ENCODE peak calls at places on chromosomes 3 and 15, in seven cellular contexts. K, O, N, Q, Z, T and E are unnamed samples.

GRCh38 chr3:107208100-107208499 is 169.1 kb upstream of the CCDC54 start:
- DNase-seq in O (peak; percentile 95), T (no peak), Z (peak; percentile 69), N (peak; percentile 96), Q (peak; percentile 99), K (peak; percentile 95), E (peak; percentile 95)

GRCh38 chr3:187066228-187066995 is 72.9 kb downstream of the RPL39L start:
- DNase-seq in O (no peak), Z (no peak), Q (peak; percentile 31), T (no peak), N (no peak), K (no peak), E (peak; percentile 19)

GRCh38 chr3:185714085-185714484 is 110.8 kb downstream of the IGF2BP2 start:
- DNase-seq in Q (no peak), N (no peak), K (no peak), T (no peak), Z (no peak), O (no peak), E (no peak)

GRCh38 chr3:4770561-4770960 is 208.7 kb upstream of the BHLHE40 start:
- DNase-seq in N (no peak), T (no peak), Z (no peak), Q (no peak), K (no peak), O (no peak), E (no peak)

GRCh38 chr15:67085237-67085817 is 19.9 kb downstream of the SMAD3 start:
- DNase-seq in Q (no peak), Z (no peak), T (no peak), K (no peak), O (no peak), N (no peak), E (no peak)

GRCh38 chr15:71747128-71748083 is 62.9 kb upstream of the NR2E3 start:
- DNase-seq in O (peak; percentile 78), K (peak; percentile 52), Q (peak; percentile 68), Z (no peak), T (no peak), N (peak; percentile 72), E (peak; percentile 93)

GRCh38 chr3:188090626-188091309 is 63.2 kb upstream of the LPP start:
- DNase-seq in Z (no peak), O (no peak), T (no peak), K (no peak), N (no peak), Q (no peak), E (no peak)

GRCh38 chr3:142459929-142460328 is 12.1 kb upstream of the XRN1 start:
- DNase-seq in Z (no peak), O (no peak), Q (peak; percentile 26), K (no peak), N (no peak), T (no peak), E (no peak)

GRCh38 chr15:48384616-48385015 is 53.4 kb downstream of the DUT start:
- DNase-seq in O (no peak), Z (no peak), N (no peak), K (no peak), Q (no peak), T (no peak), E (no peak)

GRCh38 chr3:197521277-197522182 is 34.2 kb downstream of the BDH1 start:
- DNase-seq in Z (no peak), T (no peak), Q (no peak), N (no peak), O (no peak), K (no peak), E (no peak)

GRCh38 chr15:79475312-79475711 is 43.2 kb downstream of the MINAR1 start:
- DNase-seq in T (no peak), O (peak; percentile 45), K (peak; percentile 74), N (no peak), Z (no peak), Q (peak; percentile 11), E (peak; percentile 6)

GRCh38 chr3:49333091-49333490 is 6.8 kb downstream of the USP4 start:
- DNase-seq in Q (peak; percentile 35), O (no peak), Z (no peak), T (no peak), K (peak; percentile 51), N (no peak), E (no peak)

GRCh38 chr3:181402347-181402746 is 309.4 kb upstream of the SOX2 start:
- DNase-seq in O (no peak), T (no peak), N (no peak), Q (no peak), Z (no peak), K (no peak), E (no peak)

GRCh38 chr3:71695000-71695482 is 30.2 kb downstream of the EIF4E3 start:
- DNase-seq in O (no peak), Q (no peak), N (no peak), Z (no peak), K (no peak), T (no peak), E (no peak)

GRCh38 chr3:125431391-125431790 is 56.3 kb upstream of the ZNF148 start:
- DNase-seq in Z (no peak), N (peak; percentile 52), Q (peak; percentile 22), K (peak; percentile 65), T (no peak), O (no peak), E (peak; percentile 44)

GRCh38 chr3:59551834-59552233 is 502.0 kb upstream of the CFAP20DC start:
- DNase-seq in N (no peak), Z (no peak), Q (no peak), K (no peak), O (no peak), T (no peak), E (no peak)

GRCh38 chr3:100796556-100796955 is 87.3 kb downstream of the TFG start:
- DNase-seq in Q (peak; percentile 38), K (peak; percentile 43), O (no peak), N (no peak), T (no peak), Z (no peak), E (peak; percentile 22)

DNA sequence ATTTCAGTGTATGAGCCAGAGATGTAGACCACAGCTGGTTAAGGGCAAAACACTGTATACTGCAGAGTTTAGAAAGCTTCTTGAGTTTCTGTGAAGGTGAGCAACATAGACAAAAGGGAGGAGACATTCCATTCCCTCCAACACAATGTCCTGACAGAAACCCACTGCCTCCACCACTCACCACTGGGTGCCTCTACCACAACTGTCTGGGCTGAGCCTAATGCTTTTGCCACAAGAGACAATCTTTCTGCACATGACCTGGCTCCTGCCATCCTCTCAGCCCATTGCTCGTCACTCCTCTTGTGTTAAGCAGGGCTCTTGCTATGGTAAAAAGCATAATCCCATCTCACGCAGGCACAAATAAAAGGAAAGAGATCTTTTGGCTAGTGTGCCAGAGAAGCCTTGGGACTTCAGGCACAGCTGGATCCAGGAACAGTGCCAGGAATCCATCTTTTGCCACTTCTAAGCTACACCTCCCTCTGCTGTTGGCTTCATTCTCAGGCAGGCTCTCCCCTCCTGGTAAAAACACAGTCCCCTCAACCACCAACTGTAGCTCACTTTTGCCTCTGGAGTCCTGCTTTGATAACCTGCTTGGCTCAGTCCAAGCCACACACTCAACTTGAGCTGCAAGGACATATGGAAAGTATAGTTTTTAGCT is 140.6 kb upstream of the PRR20G start:
- DNase-seq in K (peak; percentile 9), Q (no peak), Z (no peak), N (no peak), T (no peak), O (no peak), E (no peak)
- TF ChIP-seq CTCF in K (peak; percentile 8), Q (no peak), Z (no peak), N (no peak), T (no peak), O (no peak), E (no peak)

DNA sequence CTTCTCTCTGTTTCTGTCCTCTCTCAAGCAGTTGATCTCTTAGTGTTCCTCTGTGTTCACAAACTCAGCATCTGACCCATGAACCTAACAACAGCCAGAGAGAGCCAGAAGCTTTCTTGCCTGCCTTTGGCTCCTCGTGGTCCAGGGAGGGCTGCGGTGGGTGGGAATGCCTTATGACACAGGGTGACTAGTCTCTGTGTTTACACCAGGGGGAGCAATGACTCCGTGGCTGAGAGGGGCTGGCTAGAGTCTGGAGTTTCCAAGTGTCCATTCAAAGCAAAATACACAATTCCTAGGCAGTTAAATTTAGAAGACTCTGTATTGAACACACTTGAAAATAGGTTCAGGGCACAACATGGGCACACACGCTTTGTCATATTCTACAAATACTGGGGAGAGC is 370.0 kb upstream of the FRG2C start:
- DNase-seq in Q (peak; percentile 10), K (peak; percentile 26), N (peak; percentile 43), T (peak; percentile 20), Z (peak; percentile 30), O (no peak), E (peak; percentile 36)
- TF ChIP-seq CTCF in Q (peak; percentile 48), K (peak; percentile 72), N (peak; percentile 78), T (peak; percentile 76), Z (peak; percentile 67), O (peak; percentile 74), E (peak; percentile 85)

DNA sequence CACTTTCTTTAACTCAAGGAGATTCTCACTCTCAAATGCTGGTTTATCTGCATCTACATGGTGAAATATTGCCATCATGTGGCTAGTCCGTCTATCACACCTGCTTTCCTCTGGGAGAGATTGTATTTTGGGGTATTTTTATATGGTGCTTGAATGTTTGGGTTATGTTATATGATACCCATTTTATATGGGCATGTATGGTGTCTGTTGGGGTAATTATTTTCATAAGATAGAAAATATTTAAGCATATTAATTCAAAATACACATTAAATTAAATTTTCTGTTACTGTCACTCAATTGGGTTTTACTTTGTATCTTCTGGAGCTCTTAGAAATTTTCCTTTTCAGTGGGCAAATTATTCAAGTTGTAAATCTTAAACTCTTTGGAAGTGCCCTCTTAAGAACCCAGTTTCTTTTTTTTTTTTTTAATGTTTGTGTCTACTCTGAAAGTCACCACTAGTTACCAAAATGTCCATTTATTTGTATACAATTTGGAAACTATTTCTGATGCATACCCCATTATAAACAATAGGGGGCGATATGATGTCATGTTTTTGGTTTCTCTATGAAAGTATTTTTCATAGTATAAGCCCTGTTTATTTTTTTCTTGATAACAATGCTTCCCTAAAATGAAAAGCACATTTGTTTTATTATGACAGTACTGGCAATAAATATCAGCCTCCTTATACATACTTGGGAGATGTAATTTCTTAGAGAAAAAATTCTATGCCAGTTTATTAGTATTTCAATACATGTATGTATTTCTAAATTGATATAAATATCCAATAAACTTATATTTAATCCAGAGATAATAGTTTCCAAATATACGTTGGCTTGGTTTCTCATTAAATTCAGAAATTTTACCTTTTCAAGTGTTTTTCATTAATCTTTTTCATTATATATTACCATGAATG is 36.1 kb upstream of the PLSCR5 start:
- DNase-seq in O (peak; percentile 7), K (peak; percentile 44), Z (no peak), N (peak; percentile 37), T (no peak), Q (peak; percentile 70), E (peak; percentile 53)
- TF ChIP-seq CTCF in O (peak; percentile 61), K (peak; percentile 72), Z (peak; percentile 32), N (peak; percentile 60), T (peak; percentile 68), Q (peak; percentile 58), E (peak; percentile 83)

GRCh38 chr15:63040954-63041353 is 1.6 kb upstream of the TPM1 start:
- DNase-seq in Z (peak; percentile 56), Q (no peak), K (no peak), T (no peak), O (no peak), N (no peak), E (no peak)

GRCh38 chr15:63043391-63044076 is 987 bp downstream of the TPM1 start:
- DNase-seq in O (no peak), Z (no peak), K (no peak), Q (no peak), N (no peak), T (peak; percentile 17), E (no peak)

GRCh38 chr15:63042879-63043340 is 363 bp downstream of the TPM1 start:
- DNase-seq in K (no peak), Q (no peak), O (no peak), N (no peak), T (no peak), Z (no peak), E (no peak)

GRCh38 chr15:63041402-63041977 is 1.1 kb upstream of the TPM1 start:
- DNase-seq in N (no peak), K (no peak), O (no peak), T (no peak), Z (no peak), Q (no peak), E (no peak)

GRCh38 chr15:63041982-63042878 is at the start of gene TPM1:
- DNase-seq in N (peak; percentile 93), O (peak; percentile 74), Z (peak; percentile 91), K (peak; percentile 95), T (peak; percentile 64), Q (peak; percentile 93), E (peak; percentile 95)
- TF ChIP-seq CTCF in N (peak; percentile 35), O (peak; percentile 12), Z (no peak), K (peak; percentile 17), T (peak; percentile 25), Q (no peak), E (peak; percentile 18)